ENCODE peak calls at places on chromosomes 12 and 14, in four cellular contexts. Q is tibial nerve; X is CD8-positive, alpha-beta memory T cell; Y is heart right ventricle. S is an unnamed sample.
A peak's percentile ranks its signal among the peaks of the same experiment; 100 is the strongest.

GRCh38 chr12:68122236-68122920 is 37.2 kb downstream of the IFNG start:
- DNase-seq in Q (no peak), X (no peak), Y (no peak), S (no peak)

GRCh38 chr12:95204141-95204866 is 13.0 kb downstream of the FGD6 start:
- DNase-seq in Q (no peak), Y (no peak), X (no peak), S (no peak)

GRCh38 chr14:100466111-100466856 is 120.9 kb downstream of the BEGAIN start:
- DNase-seq in X (no peak), Y (no peak), Q (no peak), S (no peak)

GRCh38 chr12:130026608-130027176 is 122.9 kb upstream of the TMEM132D start:
- DNase-seq in X (no peak), Y (no peak), Q (no peak), S (peak; percentile 27)

GRCh38 chr12:25694072-25694471 is 141.0 kb upstream of the LMNTD1 start:
- DNase-seq in Q (peak; percentile 38), X (no peak), Y (no peak), S (no peak)

GRCh38 chr14:100780246-100780645 is 45.7 kb upstream of the MEG3 start:
- DNase-seq in Y (no peak), Q (no peak), X (no peak), S (no peak)

GRCh38 chr12:18864900-18865561 is 127.1 kb downstream of the CAPZA3 start:
- DNase-seq in X (no peak), Q (no peak), Y (no peak), S (no peak)

GRCh38 chr14:78674820-78675219 is 504.6 kb downstream of the NRXN3 start:
- DNase-seq in Q (no peak), Y (no peak), X (no peak), S (no peak)

GRCh38 chr12:57863676-57864075 is 17.1 kb upstream of the CTDSP2 start:
- DNase-seq in Y (no peak), Q (no peak), X (no peak), S (no peak)

GRCh38 chr12:93741741-93742085 is 64.5 kb downstream of the CRADD start:
- DNase-seq in Y (no peak), Q (no peak), X (peak; percentile 1), S (no peak)

GRCh38 chr12:104063712-104064030 is 660 bp upstream of the HCFC2 start:
- DNase-seq in X (no peak), Q (no peak), Y (no peak), S (no peak)

GRCh38 chr14:92523752-92524151 is 10.2 kb downstream of the RIN3 start:
- DNase-seq in Q (no peak), X (no peak), Y (no peak), S (no peak)

GRCh38 chr12:28602760-28603638 is 412.7 kb downstream of the CCDC91 start:
- DNase-seq in X (no peak), Q (no peak), Y (no peak), S (no peak)

GRCh38 chr12:58916891-58917570 is 3.3 kb downstream of the LRIG3 start:
- DNase-seq in X (no peak), Q (no peak), Y (no peak), S (no peak)

GRCh38 chr12:58917699-58918334 is 2.5 kb downstream of the LRIG3 start:
- DNase-seq in X (no peak), Q (no peak), Y (no peak), S (no peak)

GRCh38 chr12:58914457-58914856 is 5.8 kb downstream of the LRIG3 start:
- DNase-seq in Q (no peak), Y (no peak), X (no peak), S (no peak)

GRCh38 chr12:58916153-58916709 is 4.1 kb downstream of the LRIG3 start:
- DNase-seq in Y (no peak), X (no peak), Q (no peak), S (no peak)

GRCh38 chr12:58915634-58916033 is 4.7 kb downstream of the LRIG3 start:
- DNase-seq in X (no peak), Y (peak; percentile 18), Q (no peak), S (no peak)
- H3K4me3 ChIP-seq in X (no peak overlapping the region), Y (no peak overlapping the region), Q (no peak overlapping the region), S (no peak overlapping the region)

GRCh38 chr12:47376937-47377336 is 297.2 kb upstream of the AMIGO2 start:
- DNase-seq in Q (no peak), Y (no peak), X (no peak), S (no peak)
- H3K4me3 ChIP-seq in Q (no peak overlapping the region), Y (no peak overlapping the region), X (no peak overlapping the region), S (no peak overlapping the region)

GRCh38 chr12:96988919-96989318 is 81.9 kb downstream of the NEDD1 start:
- DNase-seq in Y (no peak), X (no peak), Q (no peak), S (no peak)

GRCh38 chr12:96982671-96983070 is 75.6 kb downstream of the NEDD1 start:
- DNase-seq in Y (no peak), X (no peak), Q (no peak), S (no peak)

GRCh38 chr12:96989916-96990315 is 82.9 kb downstream of the NEDD1 start:
- DNase-seq in X (no peak), Y (no peak), Q (no peak), S (peak; percentile 10)

GRCh38 chr12:96985515-96986362 is 78.7 kb downstream of the NEDD1 start:
- DNase-seq in Y (peak; percentile 14), X (peak; percentile 38), Q (no peak), S (peak; percentile 5)

GRCh38 chr12:96986883-96987523 is 79.9 kb downstream of the NEDD1 start:
- DNase-seq in X (no peak), Y (no peak), Q (no peak), S (no peak)
- H3K4me3 ChIP-seq in X (no peak overlapping the region), Y (no peak overlapping the region), Q (no peak overlapping the region), S (no peak overlapping the region)

GRCh38 chr12:31120392-31121008 is 46.8 kb downstream of the DDX11 start:
- DNase-seq in Y (no peak), X (no peak), Q (no peak), S (no peak)
- H3K4me3 ChIP-seq in Y (no peak overlapping the region), X (no peak overlapping the region), Q (no peak overlapping the region), S (no peak overlapping the region)

GRCh38 chr12:50055831-50056628 is 1.4 kb upstream of the ASIC1 start:
- DNase-seq in X (peak; percentile 38), Q (no peak), Y (no peak), S (peak; percentile 30)
- H3K4me3 ChIP-seq in X (peak overlapping the region; percentile 44), Q (no peak overlapping the region), Y (no peak overlapping the region), S (no peak overlapping the region)

DNA sequence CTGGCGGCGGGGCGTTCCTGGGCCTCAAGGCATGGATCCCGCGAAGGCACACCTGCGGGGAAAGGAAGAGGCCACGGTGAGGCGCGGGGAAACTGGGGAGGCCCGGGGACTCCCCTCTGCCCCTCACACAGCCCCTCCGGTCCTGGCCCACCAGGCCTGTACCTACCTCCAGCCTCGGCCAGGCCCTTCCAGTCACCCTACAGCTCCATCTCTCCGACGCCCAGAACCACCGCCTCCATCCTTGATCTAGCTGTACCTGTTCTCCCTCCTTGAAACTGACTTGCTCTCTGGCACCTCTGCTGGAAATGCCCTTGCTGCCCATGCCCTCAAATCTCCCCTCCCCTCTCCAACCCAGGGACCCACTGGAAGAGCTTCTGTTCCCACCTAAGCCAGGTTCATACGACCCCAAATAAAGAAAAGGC is 1.7 kb downstream of the ANKRD9 start:
- DNase-seq in Y (no peak), Q (no peak), X (no peak), S (no peak)
- H3K4me3 ChIP-seq in Y (peak overlapping the region; percentile 61), Q (no peak overlapping the region), X (no peak overlapping the region), S (no peak overlapping the region)

DNA sequence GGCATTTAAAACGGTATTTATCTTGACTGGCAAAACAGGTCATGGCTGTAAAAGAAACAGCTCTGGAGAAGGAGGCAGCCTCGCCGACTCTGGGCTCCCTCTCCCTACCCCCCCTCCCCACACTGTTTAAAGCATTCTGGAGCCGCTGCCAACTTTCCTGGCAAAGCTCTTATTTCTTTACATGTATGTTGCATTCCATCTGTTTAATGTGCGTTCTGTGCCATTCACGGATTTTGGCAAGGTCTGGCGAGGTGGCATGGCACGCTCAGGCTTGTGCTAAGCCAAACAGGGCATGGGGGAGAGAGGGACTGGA is 41.2 kb upstream of the MED13L start:
- DNase-seq in X (no peak), Q (no peak), Y (no peak), S (no peak)
- H3K4me3 ChIP-seq in X (no peak overlapping the region), Q (no peak overlapping the region), Y (no peak overlapping the region), S (no peak overlapping the region)

DNA sequence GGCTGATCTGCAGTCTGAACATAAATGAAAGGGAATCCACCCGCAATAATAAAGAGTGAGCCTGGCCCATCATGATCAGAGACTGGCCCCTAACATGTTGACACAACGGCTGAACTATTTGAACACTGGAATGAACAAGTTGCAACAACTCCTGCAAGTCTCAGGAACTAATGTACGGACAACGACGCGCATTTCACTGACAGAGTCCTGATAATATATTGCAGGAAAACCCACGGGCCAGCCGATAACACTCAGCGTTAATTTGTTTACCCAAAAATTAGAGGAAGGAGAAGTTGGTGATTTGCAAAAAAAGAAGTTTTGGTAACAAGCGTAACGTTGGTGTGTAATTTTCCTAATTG is 195.7 kb upstream of the BTG1 start:
- DNase-seq in X (no peak), Q (no peak), Y (no peak), S (no peak)
- H3K4me3 ChIP-seq in X (no peak overlapping the region), Q (no peak overlapping the region), Y (no peak overlapping the region), S (no peak overlapping the region)

GRCh38 chr12:849192-849527 is 96.8 kb downstream of the WNK1 start:
- DNase-seq in Y (no peak), X (no peak), Q (no peak), S (no peak)

GRCh38 chr12:852864-853263 is 96.6 kb downstream of the RAD52 start:
- DNase-seq in X (no peak), Q (no peak), Y (no peak), S (no peak)

GRCh38 chr12:848519-849191 is 96.3 kb downstream of the WNK1 start:
- DNase-seq in Q (no peak), Y (no peak), X (no peak), S (no peak)

GRCh38 chr12:851913-852312 is 97.6 kb downstream of the RAD52 start:
- DNase-seq in X (no peak), Q (no peak), Y (no peak), S (no peak)

DNA sequence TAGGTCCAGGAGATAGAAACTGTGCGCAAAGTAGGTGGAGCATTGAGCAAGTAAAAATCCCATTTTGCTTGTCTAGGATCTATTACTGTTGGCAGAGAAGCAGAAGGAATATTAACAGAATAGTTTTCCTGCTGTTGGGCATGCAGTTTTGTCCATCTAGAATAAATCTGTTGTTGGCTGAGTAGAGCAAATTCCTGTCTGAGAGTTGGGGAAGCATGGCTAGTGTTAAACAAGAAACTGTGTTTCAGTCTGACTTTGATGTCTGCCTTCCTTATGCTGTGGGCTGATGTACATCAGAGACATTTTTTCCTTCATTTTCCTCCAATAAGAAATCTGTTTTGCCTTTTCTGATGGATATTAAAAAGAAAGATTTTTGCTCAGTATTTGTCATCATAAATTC is 98.2 kb downstream of the RAD52 start:
- DNase-seq in Y (no peak), Q (no peak), X (no peak), S (no peak)
- H3K4me3 ChIP-seq in Y (no peak overlapping the region), Q (no peak overlapping the region), X (no peak overlapping the region), S (peak overlapping the region; percentile 13)

DNA sequence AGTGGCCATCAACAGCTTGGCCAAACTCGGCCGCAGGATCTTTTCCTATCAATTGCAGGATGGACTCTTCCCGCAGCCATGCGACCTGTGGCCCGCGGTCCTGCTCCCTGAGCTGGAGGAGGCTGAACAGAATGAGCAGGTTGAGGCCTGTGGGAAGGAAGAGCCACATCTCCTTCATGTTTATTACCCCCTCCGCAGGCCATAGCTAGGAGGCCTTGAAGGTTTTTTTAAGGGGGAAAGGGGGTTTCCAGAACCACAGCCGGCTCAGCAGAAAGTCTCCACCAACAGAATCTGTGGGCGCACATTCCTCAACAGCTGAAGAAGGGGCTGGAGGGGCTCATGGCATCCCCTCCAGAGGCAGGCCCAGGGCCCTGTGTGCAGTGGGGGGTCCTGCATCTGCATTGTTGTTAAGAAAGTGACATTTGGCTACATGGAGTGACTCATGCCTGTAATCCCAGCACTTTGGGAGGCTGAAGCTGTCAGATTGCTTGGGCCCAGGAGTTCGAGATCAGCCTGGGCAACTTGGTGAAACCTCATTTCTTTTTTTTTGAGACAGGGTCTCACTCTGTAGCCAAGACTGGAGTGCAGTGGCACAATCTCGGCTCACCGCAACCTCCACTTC is 25.2 kb upstream of the PPP1R13B start:
- DNase-seq in Q (no peak), Y (no peak), X (no peak), S (peak; percentile 11)
- H3K4me3 ChIP-seq in Q (peak overlapping the region; percentile 2), Y (peak overlapping the region; percentile 56), X (peak overlapping the region; percentile 72), S (peak overlapping the region; percentile 50)

S was measured in CD4-positive, CD25-positive, alpha-beta regulatory T cell.